ENCODE peak calls at places on chromosomes 13 and 19, in eight cellular contexts. N is H1, D is GM23338, X is K562, M is transverse colon, K is SK-N-SH, V is prostate gland, E is endothelial cell of umbilical vein. Y is an unnamed sample. For H3K36me3, the result is how much of the 10 kb centered on the place peaks cover.

GRCh38 chr13:59715591-59715990 is 448.1 kb downstream of the DIAPH3 start:
- DNase-seq in N (no peak), D (no peak), X (no peak), M (no peak), K (no peak), V (no peak), E (no peak), Y (no peak)

GRCh38 chr13:22740264-22740663 is 440.5 kb upstream of the SGCG start:
- DNase-seq in N (no peak), D (peak), X (peak), M (no peak), K (no peak), V (no peak), E (no peak), Y (no peak)

GRCh38 chr19:19315444-19315843 is 4.9 kb downstream of the SUGP1 start:
- DNase-seq in N (no peak), D (peak), X (no peak), M (no peak), K (no peak), V (no peak), E (no peak), Y (no peak)

GRCh38 chr13:28273919-28274318 is 135.6 kb downstream of the PAN3 start:
- DNase-seq in N (no peak), D (peak), X (no peak), M (no peak), K (no peak), V (no peak), E (peak), Y (no peak)

GRCh38 chr13:105278797-105279425 is 1256.6 kb downstream of the EFNB2 start:
- DNase-seq in N (peak), D (peak), X (no peak), M (no peak), K (no peak), V (no peak), E (no peak), Y (no peak)

GRCh38 chr19:44539991-44540390 is 10.5 kb upstream of the CEACAM20 start:
- DNase-seq in N (no peak), D (no peak), X (no peak), M (no peak), K (no peak), V (no peak), E (no peak), Y (no peak)

GRCh38 chr13:75458696-75459422 is 23.1 kb downstream of the TBC1D4 start:
- DNase-seq in N (no peak), D (peak), X (no peak), M (peak), K (peak), V (peak), E (peak), Y (peak)

GRCh38 chr19:49890349-49891311 is 6.1 kb downstream of the IL4I1 start:
- DNase-seq in N (no peak), D (peak), X (peak), M (peak), K (peak), V (no peak), E (no peak), Y (no peak)

GRCh38 chr19:33227870-33228599 is 2.4 kb upstream of the SLC7A10 start:
- DNase-seq in N (no peak), D (no peak), X (no peak), M (no peak), K (no peak), V (no peak), E (no peak), Y (no peak)

GRCh38 chr19:5805465-5806132 is 732 bp downstream of the NRTN start:
- DNase-seq in N (no peak), D (peak), X (peak), M (peak), K (peak), V (peak), E (peak), Y (peak)

GRCh38 chr13:101556676-101557121 is 104.2 kb downstream of the ITGBL1 start:
- DNase-seq in N (no peak), D (no peak), X (no peak), M (no peak), K (peak), V (no peak), E (no peak), Y (no peak)

GRCh38 chr19:32273483-32273882 is 71.9 kb upstream of the ZNF507 start:
- DNase-seq in N (no peak), D (no peak), X (no peak), M (no peak), K (no peak), V (no peak), E (no peak), Y (no peak)

GRCh38 chr13:81990652-81991051 is 1649.7 kb upstream of the SPRY2 start:
- DNase-seq in N (no peak), D (peak), X (no peak), M (no peak), K (no peak), V (no peak), E (no peak), Y (no peak)

GRCh38 chr19:44747739-44748425 is 626 bp upstream of the BCL3 start:
- DNase-seq in N (no peak), D (peak), X (no peak), M (peak), K (peak), V (no peak), E (peak), Y (no peak)

GRCh38 chr13:83677985-83678384 is 204.3 kb downstream of the SLITRK1 start:
- DNase-seq in N (no peak), D (no peak), X (no peak), M (no peak), K (no peak), V (no peak), E (no peak), Y (no peak)
- TF ChIP-seq POLR2AphosphoS5 in N (no peak), D (no peak), X (no peak), M (no peak), K (no peak), V (no peak), E (no peak), Y (no peak)

GRCh38 chr13:31073859-31074718 is 87.6 kb downstream of the HSPH1 start:
- DNase-seq in N (no peak), D (no peak), X (no peak), M (no peak), K (no peak), V (peak), E (no peak), Y (peak)
- H3K36me3 ChIP-seq in N (under half), D (under half), X (under half), M (under half), K (under half), V (under half), E (under half), Y (under half)

GRCh38 chr19:12828494-12828893 is 5.9 kb downstream of the RTBDN start:
- DNase-seq in N (no peak), D (peak), X (peak), M (peak), K (peak), V (no peak), E (no peak), Y (no peak)

GRCh38 chr19:12821761-12822160 is 12.6 kb downstream of the RTBDN start:
- DNase-seq in N (no peak), D (no peak), X (no peak), M (no peak), K (no peak), V (no peak), E (no peak), Y (no peak)

DNA sequence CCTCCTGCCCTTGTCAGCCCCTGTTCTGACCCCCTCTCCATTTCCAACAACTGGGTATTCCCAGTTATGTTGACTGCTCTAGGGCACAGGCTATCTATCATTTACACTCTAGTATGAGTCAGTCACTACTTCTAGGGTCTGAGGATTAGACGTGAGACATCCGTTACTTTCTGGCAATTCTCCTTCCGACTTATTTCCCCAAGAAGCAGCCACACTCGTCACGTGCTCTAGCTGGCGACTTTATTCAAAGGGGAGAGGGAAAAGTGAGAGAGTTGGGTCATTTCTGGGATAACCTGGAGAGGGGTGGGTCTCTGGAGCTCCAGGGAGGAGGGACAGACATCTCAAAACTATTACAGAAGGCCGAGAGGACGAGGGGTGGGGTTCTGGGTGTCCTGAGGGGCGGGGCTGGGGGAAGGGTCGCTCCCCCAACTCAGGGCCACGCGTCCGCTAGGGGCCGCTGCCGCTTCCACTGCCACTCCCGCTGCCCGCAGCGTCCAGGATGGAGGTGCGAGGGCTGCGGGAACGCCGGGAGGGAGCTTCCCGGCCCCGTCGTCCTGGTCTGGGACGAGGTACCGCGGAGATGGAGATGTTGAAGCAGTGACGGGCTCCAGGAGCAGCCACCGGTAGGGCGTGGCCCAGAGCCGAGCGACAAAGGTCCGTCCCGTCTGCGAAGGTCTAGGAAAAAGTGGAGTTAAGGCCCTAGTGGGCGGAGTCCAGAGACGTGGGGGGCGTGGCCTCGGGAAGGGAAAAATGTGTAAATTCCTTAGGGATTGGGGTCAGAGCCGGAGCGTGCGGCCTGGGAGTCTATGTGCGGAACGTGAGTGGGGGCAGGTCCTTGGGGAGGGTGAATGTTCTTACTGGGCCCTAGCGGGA is 8.9 kb downstream of the RTBDN start:
- DNase-seq in N (no peak), D (peak), X (peak), M (no peak), K (peak), V (no peak), E (peak), Y (no peak)
- TF ChIP-seq CTCF in N (peak), D (peak), X (peak), M (peak), K (peak), V (no peak), E (peak), Y (no peak)

DNA sequence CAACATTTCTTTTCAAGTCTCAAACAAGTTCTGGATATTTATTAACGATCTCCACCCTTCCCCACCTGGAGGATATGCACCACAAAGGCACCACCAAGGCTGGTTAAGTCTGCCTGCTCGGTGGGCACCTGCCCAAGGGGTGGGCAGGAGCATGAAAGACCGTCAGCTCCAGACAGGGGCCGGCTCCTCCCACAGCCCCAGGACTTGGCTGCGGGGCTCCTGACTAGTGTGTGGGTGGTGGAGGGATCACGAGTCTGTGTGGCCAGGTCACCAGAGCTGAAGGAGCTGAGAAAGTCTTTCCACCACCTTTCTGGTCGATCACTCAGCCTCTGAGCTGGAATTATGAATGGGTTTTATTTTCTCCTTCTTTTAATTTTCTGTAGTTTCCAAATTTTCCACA is 7.8 kb downstream of the SLC7A1 start:
- DNase-seq in N (no peak), D (no peak), X (peak), M (no peak), K (no peak), V (no peak), E (no peak), Y (no peak)
- TF ChIP-seq POLR2AphosphoS5 in N (no peak), D (no peak), X (no peak), M (no peak), K (no peak), V (no peak), E (no peak), Y (no peak)

GRCh38 chr19:52198678-52199077 is 8.8 kb downstream of the PPP2R1A start:
- DNase-seq in N (no peak), D (no peak), X (no peak), M (no peak), K (no peak), V (no peak), E (no peak), Y (no peak)

GRCh38 chr19:52196256-52196967 is 6.6 kb downstream of the PPP2R1A start:
- DNase-seq in N (no peak), D (no peak), X (no peak), M (no peak), K (no peak), V (no peak), E (no peak), Y (no peak)

GRCh38 chr19:52200044-52200443 is 10.2 kb downstream of the PPP2R1A start:
- DNase-seq in N (no peak), D (no peak), X (no peak), M (no peak), K (no peak), V (no peak), E (peak), Y (peak)

GRCh38 chr19:52197964-52198363 is 8.1 kb downstream of the PPP2R1A start:
- DNase-seq in N (no peak), D (no peak), X (no peak), M (no peak), K (no peak), V (no peak), E (no peak), Y (no peak)
- H3K36me3 ChIP-seq in N (under half), D (under half), X (half or more), M (under half), K (under half), V (under half), E (under half), Y (under half)

GRCh38 chr19:39297931-39298634 is 1.9 kb downstream of the IFNL1 start:
- DNase-seq in N (no peak), D (no peak), X (no peak), M (peak), K (no peak), V (no peak), E (no peak), Y (no peak)
- TF ChIP-seq CTCF in N (no peak), D (no peak), X (no peak), M (no peak), K (no peak), V (no peak), E (no peak), Y (no peak)